ENCODE peak calls at places on chromosomes 6 and 20, in five cellular contexts. D is NK-92 treated with Interleukin-12 subunit alpha and Interleukin-12 subunit beta, amount 100 ng/mL, for 24 hours; K is nucleus accumbens; N is stimulated activated CD4-positive, alpha-beta T cell treated with anti-CD3 and anti-CD28 coated beads, Interleukin-4, amount 100 ng/mL, for 24 hours; X is cardiac fibroblast. C is an unnamed sample.

GRCh38 chr6:148128014-148128730 is 214.5 kb upstream of the SASH1 start:
- DNase-seq in X (no peak), K (no peak), N (no peak), D (no peak), C (no peak)

GRCh38 chr6:29764422-29765196 is 41.4 kb downstream of the HLA-F start:
- DNase-seq in N (no peak), K (no peak), X (no peak), D (no peak), C (no peak)

GRCh38 chr6:3202999-3203696 is 24.3 kb downstream of the TUBB2B start:
- DNase-seq in X (peak; percentile 64), K (no peak), D (no peak), N (no peak), C (no peak)

GRCh38 chr20:11564491-11564890 is 353.2 kb upstream of the BTBD3 start:
- DNase-seq in K (no peak), D (no peak), N (no peak), X (no peak), C (no peak)

GRCh38 chr6:97175806-97176205 is 107.2 kb downstream of the MMS22L start:
- DNase-seq in D (no peak), X (no peak), K (no peak), N (no peak), C (no peak)

GRCh38 chr20:57038608-57039440 is 227.6 kb downstream of the BMP7 start:
- DNase-seq in N (no peak), K (no peak), D (no peak), X (no peak), C (no peak)

GRCh38 chr6:13407709-13408695 is 79.4 kb downstream of the GFOD1 start:
- DNase-seq in D (no peak), K (no peak), X (peak; percentile 98), N (no peak), C (no peak)

GRCh38 chr20:38061109-38061508 is 27.6 kb downstream of the RPRD1B start:
- DNase-seq in K (no peak), X (no peak), D (no peak), N (no peak), C (no peak)

GRCh38 chr6:146433881-146434741 is 109.5 kb upstream of the RAB32 start:
- DNase-seq in X (peak; percentile 17), D (no peak), N (no peak), K (no peak), C (no peak)

GRCh38 chr20:41330343-41330720 is 10.3 kb upstream of the LPIN3 start:
- DNase-seq in K (no peak), X (no peak), N (no peak), D (no peak), C (no peak)

GRCh38 chr6:2376429-2377355 is 131.3 kb upstream of the GMDS start:
- DNase-seq in N (no peak), D (no peak), X (no peak), K (no peak), C (no peak)

GRCh38 chr6:38492031-38492430 is 147.7 kb downstream of the BTBD9 start:
- DNase-seq in D (no peak), N (no peak), K (no peak), X (no peak), C (no peak)

GRCh38 chr20:7362601-7363000 is 577.7 kb downstream of the HAO1 start:
- DNase-seq in X (no peak), D (no peak), K (no peak), N (no peak), C (no peak)

GRCh38 chr6:132390451-132390850 is 10.8 kb downstream of the MOXD1 start:
- DNase-seq in N (no peak), X (no peak), K (no peak), D (no peak), C (no peak)

GRCh38 chr6:35173068-35174042 is 32.2 kb upstream of the TCP11 start:
- DNase-seq in X (no peak), D (no peak), N (no peak), K (no peak), C (no peak)

GRCh38 chr20:37774143-37774542 is 80.3 kb downstream of the CTNNBL1 start:
- DNase-seq in D (no peak), N (no peak), X (no peak), K (no peak), C (no peak)

GRCh38 chr6:137738197-137738596 is 128.9 kb upstream of the TNFAIP3 start:
- DNase-seq in N (no peak), X (peak; percentile 71), K (no peak), D (peak; percentile 13), C (no peak)

GRCh38 chr20:47496118-47496517 is 5.6 kb upstream of the NCOA3 start:
- DNase-seq in D (no peak), K (no peak), X (no peak), N (no peak), C (no peak)

GRCh38 chr6:16064687-16065086 is 64.2 kb upstream of the MYLIP start:
- DNase-seq in D (no peak), X (no peak), K (no peak), N (no peak), C (no peak)

GRCh38 chr20:43537921-43538854 is 20.6 kb upstream of the SGK2 start:
- DNase-seq in X (peak; percentile 75), K (peak; percentile 28), D (no peak), N (peak; percentile 55), C (peak; percentile 48)

GRCh38 chr20:62994850-62995249 is 11.9 kb downstream of the BHLHE23 start:
- DNase-seq in D (no peak), N (no peak), K (no peak), X (no peak), C (no peak)

GRCh38 chr6:41733349-41733706 is 2.1 kb downstream of the TFEB start:
- DNase-seq in X (no peak), K (no peak), D (no peak), N (no peak), C (no peak)

GRCh38 chr20:33130553-33130952 is 37.4 kb upstream of the BPIFA2 start:
- DNase-seq in N (no peak), D (no peak), X (peak; percentile 3), K (no peak), C (no peak)

C was measured in heart left ventricle.